ENCODE peak calls at places on chromosomes 3 and 15, in five cellular contexts. K, S, E, T and L are unnamed samples.

GRCh38 chr3:72259755-72260589 is 475.0 kb upstream of the PROK2 start:
- DNase-seq in K (no peak), S (no peak), E (no peak), T (no peak), L (peak)

GRCh38 chr15:81038975-81039607 is 38.4 kb downstream of the TLNRD1 start:
- DNase-seq in K (no peak), S (no peak), E (no peak), T (no peak), L (no peak)

GRCh38 chr3:187063286-187064081 is 75.8 kb downstream of the RPL39L start:
- DNase-seq in K (no peak), S (no peak), E (no peak), T (peak), L (peak)

GRCh38 chr15:65032823-65033537 is 3.5 kb upstream of the MTFMT start:
- DNase-seq in K (no peak), S (peak), E (peak), T (peak), L (peak)

GRCh38 chr15:62547584-62547983 is 382.5 kb upstream of the C2CD4B start:
- DNase-seq in K (no peak), S (no peak), E (no peak), T (no peak), L (no peak)

GRCh38 chr3:38634133-38634532 is 15.4 kb downstream of the SCN5A start:
- DNase-seq in K (no peak), S (no peak), E (peak), T (peak), L (peak)

GRCh38 chr3:45546636-45547201 is 47.8 kb upstream of the LIMD1 start:
- DNase-seq in K (no peak), S (no peak), E (no peak), T (no peak), L (no peak)

GRCh38 chr3:197577366-197578074 is 21.8 kb upstream of the BDH1 start:
- DNase-seq in K (no peak), S (no peak), E (no peak), T (no peak), L (no peak)

GRCh38 chr15:88257311-88257901 is 867 bp upstream of the NTRK3 start:
- DNase-seq in K (no peak), S (no peak), E (no peak), T (no peak), L (no peak)

GRCh38 chr3:18556001-18556408 is 130.9 kb upstream of the SATB1 start:
- DNase-seq in K (no peak), S (no peak), E (no peak), T (peak), L (peak)

GRCh38 chr3:126065876-126066275 is 18.0 kb downstream of the SLC41A3 start:
- DNase-seq in K (no peak), S (no peak), E (no peak), T (no peak), L (no peak)

GRCh38 chr15:82647835-82648256 is 683 bp upstream of the CPEB1 start:
- DNase-seq in K (no peak), S (peak), E (no peak), T (no peak), L (peak)

GRCh38 chr3:14124223-14124614 is 451 bp downstream of the CHCHD4 start:
- DNase-seq in K (no peak), S (peak), E (peak), T (no peak), L (peak)

GRCh38 chr3:177729939-177730700 is 532.8 kb upstream of the TBL1XR1 start:
- DNase-seq in K (no peak), S (peak), E (no peak), T (no peak), L (no peak)

GRCh38 chr15:40053234-40054055 is 14.5 kb upstream of the SRP14 start:
- DNase-seq in K (no peak), S (peak), E (peak), T (no peak), L (no peak)

GRCh38 chr3:170599995-170600624 is 14.2 kb upstream of the SLC7A14 start:
- DNase-seq in K (no peak), S (no peak), E (no peak), T (no peak), L (no peak)

GRCh38 chr3:146577662-146578061 is 27.5 kb downstream of the PLSCR5 start:
- DNase-seq in K (no peak), S (no peak), E (peak), T (peak), L (peak)

GRCh38 chr15:66884661-66885237 is 180.7 kb upstream of the SMAD3 start:
- DNase-seq in K (no peak), S (peak), E (no peak), T (no peak), L (no peak)

GRCh38 chr15:77224352-77224751 is 153.4 kb upstream of the TSPAN3 start:
- DNase-seq in K (no peak), S (no peak), E (no peak), T (no peak), L (no peak)

GRCh38 chr3:66538390-66538789 is 37.6 kb upstream of the LRIG1 start:
- DNase-seq in K (no peak), S (no peak), E (no peak), T (no peak), L (no peak)

GRCh38 chr15:62412634-62413033 is 247.5 kb upstream of the C2CD4B start:
- DNase-seq in K (no peak), S (no peak), E (no peak), T (no peak), L (no peak)

GRCh38 chr3:86954751-86955150 is 36.2 kb downstream of the VGLL3 start:
- DNase-seq in K (no peak), S (no peak), E (no peak), T (no peak), L (no peak)

GRCh38 chr3:13021141-13021933 is 51.9 kb downstream of the IQSEC1 start:
- DNase-seq in K (peak), S (peak), E (no peak), T (no peak), L (no peak)

GRCh38 chr3:24042174-24042878 is 97.2 kb downstream of the NR1D2 start:
- DNase-seq in K (no peak), S (peak), E (no peak), T (no peak), L (no peak)

GRCh38 chr15:41465822-41466421 is 27.8 kb upstream of the ITPKA start:
- DNase-seq in K (no peak), S (no peak), E (peak), T (peak), L (peak)

GRCh38 chr15:89068325-89068784 is 19.9 kb upstream of the ABHD2 start:
- DNase-seq in K (peak), S (no peak), E (peak), T (peak), L (peak)

GRCh38 chr3:50155891-50156290 is 767 bp downstream of the SEMA3F start:
- DNase-seq in K (no peak), S (no peak), E (no peak), T (no peak), L (no peak)

GRCh38 chr3:156307704-156308103 is 187.3 kb downstream of the KCNAB1 start:
- DNase-seq in K (no peak), S (peak), E (peak), T (peak), L (peak)

GRCh38 chr15:32923176-32923575 is 205.4 kb downstream of the GREM1 start:
- DNase-seq in K (no peak), S (no peak), E (no peak), T (no peak), L (no peak)

GRCh38 chr3:85627899-85628298 is 669.1 kb downstream of the CADM2 start:
- DNase-seq in K (no peak), S (no peak), E (no peak), T (no peak), L (no peak)

GRCh38 chr3:102181202-102181920 is 253.5 kb upstream of the ZPLD1 start:
- DNase-seq in K (no peak), S (no peak), E (peak), T (peak), L (peak)

GRCh38 chr3:126320517-126321293 is 36.5 kb downstream of the KLF15 start:
- DNase-seq in K (no peak), S (no peak), E (no peak), T (no peak), L (no peak)

GRCh38 chr3:141108002-141108401 is 56.9 kb downstream of the SPSB4 start:
- DNase-seq in K (no peak), S (no peak), E (no peak), T (peak), L (peak)

GRCh38 chr3:171086914-171087313 is 60.4 kb upstream of the SLC2A2 start:
- DNase-seq in K (no peak), S (no peak), E (no peak), T (no peak), L (no peak)

GRCh38 chr3:24343084-24343783 is 151.4 kb downstream of the THRB start:
- DNase-seq in K (no peak), S (no peak), E (peak), T (peak), L (peak)

GRCh38 chr3:168336276-168336675 is 240.6 kb upstream of the GOLIM4 start:
- DNase-seq in K (no peak), S (no peak), E (no peak), T (no peak), L (no peak)

GRCh38 chr15:47516576-47517371 is 200.5 kb upstream of the SEMA6D start:
- DNase-seq in K (no peak), S (no peak), E (peak), T (no peak), L (peak)

GRCh38 chr3:133532951-133533350 is 40.5 kb upstream of the CDV3 start:
- DNase-seq in K (no peak), S (no peak), E (peak), T (no peak), L (no peak)

GRCh38 chr3:13352621-13353131 is 67.4 kb downstream of the NUP210 start:
- DNase-seq in K (no peak), S (no peak), E (no peak), T (peak), L (peak)